ENCODE peak calls at places on chromosomes 4 and X, in ten cellular contexts. D is pancreas; B is fibroblast of mammary gland; R is CD4-positive, alpha-beta T cell; A is OCI-LY7; N is mesothelial cell of epicardium; U is heart left ventricle; Y is cardiac muscle cell; K is endothelial cell; O is GM13977. S is an unnamed sample.

GRCh38 chr4:131534944-131535640 is 1614.0 kb upstream of the PCDH10 start:
- DNase-seq in D (no peak), B (no peak), R (no peak), A (no peak), N (no peak), U (no peak), Y (no peak), K (no peak), O (no peak), S (no peak)

GRCh38 chrX:136780738-136781137 is at the start of gene ARHGEF6:
- DNase-seq in D (no peak), B (no peak), R (peak), A (peak), N (no peak), U (peak), Y (no peak), K (no peak), O (no peak), S (no peak)

GRCh38 chrX:110692876-110693275 is 102.7 kb downstream of the CHRDL1 start:
- DNase-seq in D (no peak), B (peak), R (no peak), A (no peak), N (no peak), U (no peak), Y (no peak), K (no peak), O (no peak), S (no peak)

GRCh38 chr4:24595662-24596061 is 11.3 kb upstream of the DHX15 start:
- DNase-seq in D (no peak), B (no peak), R (no peak), A (no peak), N (no peak), U (no peak), Y (no peak), K (no peak), O (no peak), S (no peak)

GRCh38 chr4:44984083-44984482 is 257.7 kb upstream of the GNPDA2 start:
- DNase-seq in D (no peak), B (no peak), R (no peak), A (no peak), N (no peak), U (no peak), Y (no peak), K (no peak), O (no peak), S (no peak)

GRCh38 chr4:78922207-78922606 is 17.0 kb downstream of the PAQR3 start:
- DNase-seq in D (no peak), B (peak), R (no peak), A (no peak), N (no peak), U (no peak), Y (peak), K (no peak), O (no peak), S (no peak)

GRCh38 chr4:13701937-13702446 is 74.5 kb upstream of the BOD1L1 start:
- DNase-seq in D (no peak), B (peak), R (no peak), A (no peak), N (no peak), U (no peak), Y (peak), K (no peak), O (no peak), S (no peak)

GRCh38 chr4:5517372-5517771 is 191.0 kb downstream of the EVC2 start:
- DNase-seq in D (no peak), B (no peak), R (no peak), A (no peak), N (no peak), U (no peak), Y (no peak), K (no peak), O (no peak), S (no peak)

GRCh38 chr4:11777447-11777846 is 348.8 kb upstream of the HS3ST1 start:
- DNase-seq in D (no peak), B (no peak), R (no peak), A (no peak), N (no peak), U (no peak), Y (no peak), K (no peak), O (no peak), S (no peak)

DNA sequence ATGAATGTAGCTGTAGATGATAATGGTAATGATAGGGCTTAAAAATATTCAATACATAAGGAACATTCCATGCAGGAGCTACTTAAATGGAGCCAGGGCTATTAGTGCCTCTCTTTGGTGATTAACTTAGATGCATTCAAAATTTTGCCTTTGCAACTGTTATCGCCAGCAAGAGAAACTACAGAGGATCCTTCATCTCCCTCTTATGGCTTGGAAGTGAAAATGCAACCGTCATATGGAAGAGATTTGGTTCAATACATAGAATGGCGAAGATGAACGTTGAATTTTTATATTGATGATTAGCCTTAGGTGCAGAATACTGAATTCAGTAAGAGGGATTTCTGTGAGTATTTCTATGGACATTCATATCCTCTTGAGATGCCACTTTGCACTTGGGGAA is 134.5 kb upstream of the NLGN4X start:
- DNase-seq in D (no peak), B (no peak), R (no peak), A (no peak), N (no peak), U (no peak), Y (no peak), K (no peak), O (no peak), S (no peak)
- TF ChIP-seq CTCF in D (no peak), B (no peak), R (no peak), A (peak), N (no peak), U (no peak), Y (no peak), K (no peak), O (no peak), S (no peak)

DNA sequence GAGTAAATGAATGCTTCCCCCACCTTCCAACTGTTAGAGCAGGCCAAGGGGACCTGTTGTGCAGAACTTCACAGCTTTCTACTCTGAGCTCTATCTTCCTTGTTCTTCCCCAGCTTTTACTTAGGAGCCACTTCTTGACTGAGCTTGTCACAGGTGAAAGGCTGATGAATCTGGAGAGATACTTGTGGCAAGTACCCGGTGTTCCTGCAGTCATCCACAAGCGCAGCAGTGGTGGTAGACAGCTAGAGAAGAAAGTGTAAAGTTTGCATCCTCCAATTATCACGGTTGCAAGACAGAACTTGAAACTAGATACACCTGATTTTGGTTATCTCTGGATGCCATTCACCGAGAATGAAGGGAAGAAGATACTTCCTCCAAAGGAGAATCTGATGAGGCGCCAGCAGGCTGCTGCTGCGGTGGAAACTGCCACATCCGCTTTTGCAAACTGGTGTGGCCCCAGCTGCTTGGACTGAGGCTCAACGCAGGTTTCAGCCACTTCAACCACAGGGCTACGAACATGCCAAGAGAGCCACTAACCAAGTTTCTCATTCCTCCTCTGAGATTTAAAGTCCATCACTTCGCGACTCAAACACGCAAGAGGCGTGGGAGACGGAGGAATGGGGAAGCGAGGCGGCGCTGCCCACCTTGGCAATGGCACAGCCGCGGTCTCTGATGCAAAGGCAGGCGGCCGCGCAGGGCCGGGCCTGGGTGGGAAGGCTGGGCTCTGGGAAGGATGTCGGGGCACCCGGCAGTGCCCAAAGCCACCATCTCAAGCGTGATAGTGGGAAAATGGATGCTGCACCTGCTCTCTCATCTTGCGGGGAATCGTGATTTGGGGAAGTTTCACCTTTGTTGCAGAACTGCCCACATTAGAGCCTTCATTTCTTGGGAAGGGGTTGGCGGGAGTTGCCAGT is 1.3 kb upstream of the FHIP1A start:
- DNase-seq in D (peak), B (no peak), R (peak), A (no peak), N (peak), U (peak), Y (no peak), K (peak), O (peak), S (peak)
- TF ChIP-seq CTCF in D (no peak), B (no peak), R (no peak), A (no peak), N (no peak), U (no peak), Y (no peak), K (no peak), O (no peak), S (no peak)

GRCh38 chrX:46730765-46731164 is 28.2 kb downstream of the SLC9A7 start:
- DNase-seq in D (no peak), B (no peak), R (no peak), A (no peak), N (no peak), U (no peak), Y (no peak), K (no peak), O (no peak), S (no peak)
- TF ChIP-seq CTCF in D (no peak), B (no peak), R (no peak), A (no peak), N (no peak), U (no peak), Y (no peak), K (no peak), O (no peak), S (no peak)

DNA sequence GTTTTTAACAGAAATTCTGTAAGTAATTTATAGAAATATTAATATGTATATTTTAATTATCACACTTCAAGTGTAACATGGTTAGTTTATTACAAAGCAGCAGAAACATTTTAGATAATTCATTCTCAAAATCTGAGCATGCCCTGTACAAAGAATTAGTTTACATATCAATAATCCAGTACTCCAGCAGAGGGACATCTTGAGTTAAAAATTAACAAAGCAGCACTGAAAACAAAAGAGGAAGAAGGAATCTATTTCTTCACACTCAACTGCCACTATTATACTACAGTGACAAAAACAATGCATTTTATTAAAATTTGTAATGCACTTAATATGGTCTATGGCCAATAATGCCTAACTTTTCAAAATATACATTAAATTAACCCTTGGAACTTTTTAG is 179.1 kb upstream of the KLHL4 start:
- DNase-seq in D (no peak), B (peak), R (no peak), A (peak), N (no peak), U (no peak), Y (peak), K (no peak), O (peak), S (peak)
- TF ChIP-seq CTCF in D (peak), B (peak), R (no peak), A (peak), N (peak), U (peak), Y (peak), K (peak), O (peak), S (peak)

DNA sequence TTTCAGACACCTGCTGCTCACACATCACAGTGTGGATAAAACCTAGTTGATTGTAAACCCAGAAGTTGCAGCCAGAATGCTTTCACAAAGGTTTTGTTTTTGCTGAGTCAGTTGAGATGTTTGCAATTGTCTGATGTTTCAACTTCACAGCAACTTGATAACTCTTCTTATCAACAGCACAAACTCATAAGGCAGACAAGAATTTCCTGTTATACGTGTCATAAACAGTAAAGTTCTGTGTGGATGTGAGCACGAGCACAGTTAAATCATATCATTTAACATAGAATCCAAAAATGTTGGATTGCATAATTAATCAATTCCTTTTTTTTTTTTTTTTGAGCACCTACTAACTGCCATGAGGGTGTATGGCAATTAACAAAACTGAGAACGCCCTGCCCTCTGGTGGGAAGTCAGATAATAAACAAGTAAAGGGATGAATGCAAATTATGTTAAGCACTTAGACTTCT is 512.2 kb downstream of the PDHA2 start:
- DNase-seq in D (no peak), B (peak), R (no peak), A (no peak), N (no peak), U (no peak), Y (peak), K (peak), O (no peak), S (no peak)
- TF ChIP-seq CTCF in D (no peak), B (peak), R (no peak), A (peak), N (peak), U (peak), Y (peak), K (peak), O (peak), S (no peak)

DNA sequence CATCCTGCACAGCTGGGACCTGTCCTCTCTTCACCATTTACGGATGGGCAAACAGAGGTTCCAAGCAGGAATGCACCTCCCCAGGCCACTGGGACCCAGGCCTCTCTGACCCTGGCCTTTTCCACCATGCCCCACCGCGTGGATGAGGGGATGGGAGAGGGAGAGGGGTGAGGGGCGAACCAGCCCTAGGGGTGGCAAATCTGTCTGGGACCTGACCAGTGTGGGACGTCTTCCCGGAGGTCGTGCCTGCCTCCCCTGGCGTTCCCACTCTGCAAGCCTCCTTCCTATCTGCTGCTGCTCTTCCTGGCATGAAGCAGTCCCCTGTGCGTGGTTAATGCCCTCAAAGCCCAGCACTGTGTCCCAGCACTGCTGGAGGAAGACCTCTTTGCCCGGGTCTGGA is 35.9 kb downstream of the ABLIM2 start:
- DNase-seq in D (no peak), B (no peak), R (no peak), A (no peak), N (no peak), U (no peak), Y (no peak), K (no peak), O (no peak), S (no peak)
- TF ChIP-seq CTCF in D (no peak), B (no peak), R (no peak), A (no peak), N (no peak), U (no peak), Y (no peak), K (no peak), O (no peak), S (no peak)

DNA sequence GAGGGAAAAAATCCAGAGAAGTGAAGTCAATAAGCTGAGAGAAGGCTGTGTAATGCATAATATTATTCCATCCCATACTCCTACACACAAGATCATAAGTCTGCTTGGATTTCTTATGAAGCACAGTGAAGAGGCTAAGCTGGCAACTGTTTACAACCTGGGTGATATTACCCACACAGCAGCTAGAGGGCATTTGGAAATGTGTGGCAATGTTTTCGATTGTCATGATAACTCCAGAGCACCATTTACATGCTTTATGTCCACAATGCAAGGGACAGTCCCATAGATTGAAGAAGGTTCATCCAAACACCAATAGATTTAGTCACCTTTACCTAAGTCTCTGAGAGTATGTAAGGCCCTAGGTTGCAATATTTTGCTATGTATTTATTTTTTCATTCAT is 412.2 kb downstream of the PPP3CA start:
- DNase-seq in D (no peak), B (peak), R (no peak), A (peak), N (no peak), U (no peak), Y (no peak), K (no peak), O (no peak), S (no peak)
- TF ChIP-seq CTCF in D (no peak), B (peak), R (peak), A (peak), N (no peak), U (peak), Y (no peak), K (peak), O (peak), S (no peak)

GRCh38 chr4:141142423-141142822 is 9.2 kb upstream of the RNF150 start:
- DNase-seq in D (no peak), B (no peak), R (no peak), A (no peak), N (no peak), U (no peak), Y (peak), K (no peak), O (no peak), S (no peak)

GRCh38 chr4:141140271-141141205 is 7.3 kb upstream of the RNF150 start:
- DNase-seq in D (no peak), B (no peak), R (no peak), A (no peak), N (no peak), U (no peak), Y (no peak), K (no peak), O (no peak), S (no peak)

GRCh38 chr4:141144207-141144606 is 10.9 kb upstream of the RNF150 start:
- DNase-seq in D (no peak), B (no peak), R (no peak), A (no peak), N (no peak), U (no peak), Y (no peak), K (no peak), O (no peak), S (no peak)
- TF ChIP-seq CTCF in D (no peak), B (no peak), R (no peak), A (no peak), N (no peak), U (no peak), Y (no peak), K (no peak), O (no peak), S (no peak)

GRCh38 chr4:2154215-2154614 is 87.7 kb downstream of the HAUS3 start:
- DNase-seq in D (no peak), B (peak), R (no peak), A (no peak), N (no peak), U (no peak), Y (no peak), K (no peak), O (no peak), S (no peak)
- TF ChIP-seq CTCF in D (no peak), B (no peak), R (no peak), A (no peak), N (no peak), U (no peak), Y (no peak), K (no peak), O (no peak), S (no peak)

DNA sequence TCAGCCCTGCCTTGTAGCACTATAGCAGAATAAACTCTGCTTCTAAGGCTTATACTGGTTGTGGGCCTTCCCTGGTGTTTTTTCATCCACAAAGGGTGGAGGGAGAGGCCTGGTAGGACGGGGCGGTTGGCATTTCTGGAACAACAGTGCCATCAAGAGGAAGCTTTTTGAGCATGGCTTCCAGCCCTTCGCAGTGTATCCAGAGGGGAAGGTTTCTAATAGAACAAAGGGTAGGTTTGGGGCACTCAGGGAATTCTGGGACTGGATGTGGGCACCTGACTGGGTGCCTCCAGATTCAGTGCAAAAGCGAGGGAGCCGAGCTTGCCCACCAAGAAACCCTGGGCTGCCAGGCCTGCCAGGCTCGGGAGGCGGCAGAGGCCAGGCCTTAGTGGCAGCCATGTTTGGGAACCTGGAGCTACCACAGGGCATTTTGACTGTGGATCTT is 229.6 kb upstream of the AGTR2 start:
- DNase-seq in D (peak), B (peak), R (no peak), A (peak), N (no peak), U (peak), Y (peak), K (peak), O (peak), S (peak)
- TF ChIP-seq CTCF in D (peak), B (peak), R (no peak), A (peak), N (no peak), U (peak), Y (no peak), K (no peak), O (peak), S (peak)

S was measured in GM13976.